ENCODE peak calls at places on chromosomes 7 and 10, in eight cellular contexts. W is Caco-2, T is neural progenitor cell, D is HL-60, S is mucosa of descending colon, U is fibroblast of mammary gland, L is WERI-Rb-1, M is choroid plexus epithelial cell. Z is an unnamed sample.

GRCh38 chr7:117871778-117872538 is 1.3 kb downstream of the CTTNBP2 start:
- DNase-seq in M (peak), W (no peak), D (no peak), T (peak), S (peak), L (no peak), U (no peak), Z (peak)

GRCh38 chr7:906776-907157 is 30.4 kb downstream of the GET4 start:
- DNase-seq in L (no peak), M (no peak), T (no peak), W (no peak), S (no peak), U (no peak), D (no peak), Z (no peak)

GRCh38 chr7:50531928-50532327 is 33.3 kb downstream of the DDC start:
- DNase-seq in L (peak), W (no peak), S (no peak), M (no peak), T (no peak), U (peak), D (no peak), Z (peak)

GRCh38 chr7:1843271-1843861 is 173.3 kb downstream of the ELFN1 start:
- DNase-seq in W (peak), S (no peak), M (no peak), D (no peak), U (no peak), T (no peak), L (peak), Z (no peak)

GRCh38 chr10:52121688-52122087 is 192.4 kb upstream of the DKK1 start:
- DNase-seq in W (no peak), M (peak), L (no peak), T (no peak), D (no peak), S (no peak), U (no peak), Z (no peak)

GRCh38 chr10:126563361-126563760 is 107.1 kb downstream of the C10orf90 start:
- DNase-seq in T (no peak), U (no peak), S (no peak), M (no peak), W (no peak), D (no peak), L (no peak), Z (no peak)

GRCh38 chr10:118760265-118760664 is 5.5 kb upstream of the CACUL1 start:
- DNase-seq in U (no peak), D (no peak), L (no peak), T (peak), S (no peak), M (no peak), W (no peak), Z (no peak)

GRCh38 chr7:150376560-150376959 is 2.6 kb upstream of the ZNF775 start:
- DNase-seq in M (no peak), U (no peak), W (peak), S (no peak), T (peak), L (no peak), D (no peak), Z (no peak)

GRCh38 chr7:14821757-14822480 is 80.6 kb downstream of the DGKB start:
- DNase-seq in S (no peak), T (no peak), M (peak), W (no peak), U (peak), D (no peak), L (no peak), Z (no peak)

GRCh38 chr10:125982256-125982948 is 86.0 kb downstream of the FANK1 start:
- DNase-seq in D (peak), U (peak), L (peak), W (no peak), M (peak), T (peak), S (peak), Z (peak)

GRCh38 chr7:5445991-5446594 is 22.5 kb upstream of the TNRC18 start:
- DNase-seq in U (no peak), S (no peak), D (no peak), M (peak), W (no peak), L (no peak), T (peak), Z (peak)

GRCh38 chr10:133324198-133324792 is 12.4 kb downstream of the CALY start:
- DNase-seq in W (peak), M (peak), T (peak), U (peak), D (peak), S (peak), L (peak), Z (peak)

GRCh38 chr7:40507166-40507565 is 372.4 kb downstream of the SUGCT start:
- DNase-seq in M (peak), T (no peak), W (no peak), L (no peak), U (peak), D (peak), S (no peak), Z (no peak)

GRCh38 chr7:94040254-94040653 is 36.1 kb upstream of the BET1 start:
- DNase-seq in S (no peak), L (peak), U (no peak), M (no peak), T (peak), D (no peak), W (no peak), Z (no peak)

GRCh38 chr7:144470052-144470451 is 66.6 kb upstream of the NOBOX start:
- DNase-seq in U (no peak), T (no peak), W (no peak), D (no peak), M (peak), S (no peak), L (no peak), Z (no peak)

GRCh38 chr7:150715293-150715692 is 1.1 kb upstream of the GIMAP1 start:
- DNase-seq in S (no peak), D (no peak), W (no peak), L (no peak), U (no peak), M (no peak), T (no peak), Z (no peak)

GRCh38 chr7:83957333-83957732 is 237.3 kb downstream of the SEMA3A start:
- DNase-seq in M (peak), U (peak), W (no peak), S (no peak), L (no peak), D (no peak), T (no peak), Z (no peak)

GRCh38 chr10:102492983-102493382 is 9.5 kb downstream of the ACTR1A start:
- DNase-seq in D (no peak), U (no peak), S (no peak), M (no peak), W (no peak), L (no peak), T (no peak), Z (no peak)

GRCh38 chr7:102916881-102917280 is 4.1 kb downstream of the LRRC17 start:
- DNase-seq in M (peak), D (no peak), S (no peak), U (peak), L (no peak), T (no peak), W (no peak), Z (no peak)

GRCh38 chr10:86651021-86651471 is 3.3 kb upstream of the OPN4 start:
- DNase-seq in U (no peak), L (peak), S (peak), W (no peak), D (no peak), T (no peak), M (no peak), Z (no peak)

GRCh38 chr10:122911889-122912484 is 1.6 kb downstream of the FAM24A start:
- DNase-seq in U (peak), S (peak), D (peak), T (peak), L (no peak), M (peak), W (peak), Z (no peak)

GRCh38 chr10:93565421-93565820 is 1.0 kb upstream of the FFAR4 start:
- DNase-seq in S (no peak), U (no peak), W (no peak), L (no peak), D (peak), T (no peak), M (no peak), Z (no peak)

GRCh38 chr7:140646931-140647647 is 6.5 kb upstream of the DENND2A start:
- DNase-seq in L (peak), W (peak), D (peak), T (peak), S (peak), M (peak), U (no peak), Z (peak)

GRCh38 chr7:73774923-73775322 is 4.9 kb upstream of the CLDN3 start:
- DNase-seq in T (no peak), L (no peak), W (no peak), U (peak), S (no peak), D (no peak), M (peak), Z (no peak)

GRCh38 chr7:116872026-116872425 is 9.6 kb downstream of the CAPZA2 start:
- DNase-seq in D (no peak), W (no peak), S (no peak), L (no peak), U (no peak), M (no peak), T (no peak), Z (no peak)

GRCh38 chr10:84310470-84310869 is 17.9 kb upstream of the CCSER2 start:
- DNase-seq in T (no peak), M (peak), W (no peak), U (peak), D (no peak), L (no peak), S (no peak), Z (no peak)

GRCh38 chr7:101696-102376 is 90.5 kb upstream of the FAM20C start:
- DNase-seq in M (no peak), U (peak), L (no peak), W (no peak), D (no peak), T (no peak), S (no peak), Z (no peak)

GRCh38 chr7:118183254-118183585 is 744 bp upstream of the LSM8 start:
- DNase-seq in D (no peak), M (peak), U (peak), S (peak), L (no peak), T (no peak), W (no peak), Z (peak)

GRCh38 chr7:116986611-116987565 is 33.6 kb downstream of the ST7 start:
- DNase-seq in U (no peak), M (peak), S (no peak), W (no peak), T (no peak), L (no peak), D (peak), Z (no peak)

GRCh38 chr7:2508327-2509231 is 11.0 kb upstream of the LFNG start:
- DNase-seq in D (peak), U (peak), L (peak), S (peak), T (peak), M (peak), W (no peak), Z (no peak)

GRCh38 chr10:18238875-18239485 is 98.8 kb downstream of the CACNB2 start:
- DNase-seq in D (no peak), S (peak), M (peak), W (no peak), L (no peak), U (peak), T (peak), Z (peak)

GRCh38 chr10:131082991-131083465 is 228.5 kb downstream of the TCERG1L start:
- DNase-seq in D (no peak), M (no peak), L (no peak), U (no peak), T (no peak), W (no peak), S (no peak), Z (peak)

GRCh38 chr7:79681454-79681853 is 228.0 kb upstream of the MAGI2 start:
- DNase-seq in M (no peak), S (peak), T (no peak), L (no peak), W (no peak), D (no peak), U (no peak), Z (no peak)

GRCh38 chr7:90320801-90321494 is at the start of gene FAM237B:
- DNase-seq in D (no peak), L (no peak), T (peak), S (no peak), M (peak), W (no peak), U (peak), Z (peak)

GRCh38 chr10:113011592-113012374 is 61.7 kb downstream of the TCF7L2 start:
- DNase-seq in D (no peak), L (no peak), S (no peak), M (no peak), W (no peak), T (no peak), U (no peak), Z (no peak)

GRCh38 chr7:17239683-17240521 is 58.5 kb upstream of the AHR start:
- DNase-seq in D (no peak), M (peak), L (no peak), W (peak), U (peak), S (no peak), T (no peak), Z (no peak)

GRCh38 chr10:46255696-46256355 is 31.0 kb upstream of the ANTXRL start:
- DNase-seq in L (peak), D (peak), S (peak), M (peak), T (peak), U (peak), W (peak), Z (peak)

GRCh38 chr10:2989292-2989947 is 77.9 kb upstream of the PFKP start:
- DNase-seq in L (no peak), D (no peak), T (no peak), M (no peak), U (no peak), S (no peak), W (no peak), Z (no peak)

GRCh38 chr10:3067045-3067858 is at the start of gene PFKP:
- DNase-seq in W (no peak), D (peak), T (peak), U (no peak), M (no peak), S (peak), L (no peak), Z (peak)

GRCh38 chr7:112497481-112497880 is 16.7 kb downstream of the LSMEM1 start:
- DNase-seq in U (no peak), M (peak), L (no peak), T (no peak), S (no peak), W (no peak), D (no peak), Z (no peak)
- H3K4me3 ChIP-seq in U (no peak), M (no peak), L (no peak), T (no peak), S (no peak), W (no peak), D (no peak), Z (no peak)

DNA sequence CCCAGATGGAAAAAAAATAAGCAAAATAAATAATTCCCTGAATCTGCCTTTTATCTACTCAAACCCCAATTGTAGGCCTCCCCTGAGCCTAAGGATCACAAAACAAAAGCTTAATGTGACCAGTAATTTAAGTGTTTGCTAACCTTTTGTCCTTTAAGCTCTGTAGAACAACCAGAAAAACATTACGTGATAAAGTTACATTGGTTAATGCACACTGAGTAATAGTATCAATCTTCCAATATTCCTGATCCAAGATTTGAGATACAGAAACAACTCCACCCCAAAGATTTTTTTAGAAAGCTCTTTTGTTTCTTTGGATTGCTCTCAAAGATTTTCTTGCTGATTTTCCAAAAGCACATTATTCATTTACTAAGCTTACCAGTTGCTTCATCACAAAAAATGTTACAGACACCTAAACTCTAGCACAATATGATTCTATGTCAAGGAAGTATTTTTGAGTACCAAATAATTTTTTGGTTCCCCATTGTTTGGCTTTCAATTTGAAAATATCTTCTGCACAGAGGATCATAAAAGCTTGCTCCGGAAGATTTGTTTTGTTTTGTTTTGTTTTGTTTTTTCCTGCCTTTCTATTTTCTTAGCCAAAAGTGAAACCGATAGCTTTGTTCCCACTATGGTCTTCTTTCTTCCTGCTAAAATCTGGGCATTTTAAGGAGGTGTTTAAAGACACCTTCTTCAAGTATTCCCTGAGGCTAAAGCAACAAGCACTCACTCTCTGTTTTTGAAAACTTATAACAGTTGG is 54.2 kb downstream of the TRIL start:
- DNase-seq in U (peak), M (peak), S (no peak), T (no peak), W (no peak), L (no peak), D (no peak), Z (no peak)
- H3K4me3 ChIP-seq in U (peak), M (peak), S (no peak), T (no peak), W (no peak), L (no peak), D (no peak), Z (no peak)

DNA sequence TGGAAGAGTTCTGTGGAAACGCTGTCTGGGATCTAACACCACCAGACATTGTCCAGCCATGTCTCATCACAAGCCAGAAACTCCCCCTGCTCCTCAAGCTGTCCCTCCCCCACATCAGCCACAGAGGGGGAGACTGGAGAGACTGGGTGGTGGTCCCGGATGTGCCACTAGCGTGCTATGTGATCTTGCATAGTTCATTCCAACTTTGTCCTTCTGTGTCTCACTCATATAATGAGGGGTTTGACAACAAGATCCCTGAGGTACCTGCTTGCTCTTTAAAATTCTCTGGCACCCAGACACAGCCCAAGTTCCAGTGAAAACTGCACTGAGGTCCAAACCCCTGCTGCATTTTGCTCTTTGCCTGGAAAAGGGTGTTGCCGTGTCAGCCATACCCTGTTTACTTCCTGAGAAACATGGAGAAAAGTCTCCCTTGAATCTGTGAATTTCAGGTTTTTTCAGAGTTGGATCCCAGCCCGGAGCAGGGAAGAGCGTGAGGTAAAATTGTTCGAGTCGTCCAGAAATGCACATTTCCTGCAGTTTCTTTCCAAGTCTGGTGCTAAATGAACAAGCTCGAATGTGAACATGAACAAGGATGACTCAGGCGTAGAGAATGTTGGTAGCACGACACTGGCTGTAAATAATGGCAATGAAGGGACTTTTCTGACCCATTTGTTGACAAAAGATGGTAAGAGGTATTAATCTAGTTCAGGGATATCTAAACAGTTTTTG is 156.6 kb downstream of the CCDC3 start:
- DNase-seq in T (no peak), W (no peak), M (peak), S (peak), L (no peak), U (peak), D (no peak), Z (peak)
- H3K4me3 ChIP-seq in T (no peak), W (no peak), M (peak), S (no peak), L (no peak), U (no peak), D (no peak), Z (peak)

GRCh38 chr7:92293887-92294616 is 48.3 kb downstream of the ANKIB1 start:
- DNase-seq in L (no peak), S (no peak), U (peak), D (no peak), T (no peak), W (no peak), M (peak), Z (no peak)
- H3K4me3 ChIP-seq in L (no peak), S (no peak), U (no peak), D (no peak), T (no peak), W (no peak), M (no peak), Z (no peak)

DNA sequence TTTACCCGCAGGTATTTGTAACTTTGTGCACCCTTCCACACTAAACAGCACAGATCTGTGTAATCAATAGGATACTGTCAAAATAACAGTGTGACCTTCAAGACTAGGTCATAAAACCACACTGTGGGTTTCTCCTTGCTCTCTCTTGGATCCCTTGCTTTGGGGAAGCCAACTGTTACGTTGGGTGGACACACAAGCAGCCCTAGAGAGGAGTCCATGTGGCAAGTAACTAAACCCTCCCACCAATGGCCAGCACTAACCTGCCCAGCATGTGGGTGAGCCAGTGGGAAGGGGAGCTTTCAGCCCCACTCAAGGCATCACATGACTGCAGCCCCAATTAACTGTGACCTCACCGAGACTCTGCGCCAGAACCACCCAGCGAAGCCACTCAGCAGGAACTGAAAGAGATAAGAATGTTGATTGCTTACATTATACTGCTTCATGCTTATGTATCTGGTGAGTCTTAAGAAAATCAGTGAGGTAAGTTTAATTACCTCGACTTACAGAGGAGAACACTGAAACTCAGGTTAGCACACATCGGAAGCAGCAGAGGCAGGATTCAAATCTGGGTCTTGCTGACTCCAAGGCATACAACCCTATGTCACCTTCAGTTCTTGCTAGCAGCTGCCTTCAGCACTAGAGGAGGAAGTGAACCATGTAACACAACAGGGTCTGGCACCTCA is 9.4 kb upstream of the ZC3HAV1 start:
- DNase-seq in U (no peak), T (no peak), S (peak), M (peak), W (no peak), L (no peak), D (peak), Z (no peak)
- H3K4me3 ChIP-seq in U (no peak), T (no peak), S (no peak), M (no peak), W (no peak), L (no peak), D (peak), Z (no peak)